ENCODE peak calls at places on chromosomes 2 and 18, in five cellular contexts. M is GM12878, Z is PC-3, Q is heart right ventricle, C is RWPE1. J is an unnamed sample.

GRCh38 chr18:40925071-40925541 is 1029.9 kb upstream of the PIK3C3 start:
- DNase-seq in M (no peak), Z (no peak), Q (no peak), C (no peak), J (no peak)

GRCh38 chr2:157476915-157477709 is 33.2 kb upstream of the CYTIP start:
- DNase-seq in M (no peak), Z (peak; percentile 16), Q (no peak), C (no peak), J (no peak)

GRCh38 chr2:239286901-239287300 is 113.9 kb downstream of the HDAC4 start:
- DNase-seq in M (no peak), Z (no peak), Q (no peak), C (no peak), J (peak; percentile 22)

GRCh38 chr2:167212054-167212648 is 323.9 kb downstream of the XIRP2 start:
- DNase-seq in M (no peak), Z (peak; percentile 90), Q (peak; percentile 48), C (peak; percentile 38), J (peak; percentile 38)

GRCh38 chr2:239375278-239376061 is 25.4 kb downstream of the HDAC4 start:
- DNase-seq in M (no peak), Z (peak; percentile 11), Q (no peak), C (no peak), J (no peak)

GRCh38 chr2:23532311-23533013 is 147.5 kb downstream of the KLHL29 start:
- DNase-seq in M (peak; percentile 4), Z (no peak), Q (no peak), C (no peak), J (no peak)

GRCh38 chr2:204507636-204508035 is 37.6 kb upstream of the PARD3B start:
- DNase-seq in M (no peak), Z (no peak), Q (no peak), C (no peak), J (no peak)

GRCh38 chr2:105789745-105790466 is 45.2 kb downstream of the NCK2 start:
- DNase-seq in M (peak; percentile 74), Z (peak; percentile 36), Q (peak; percentile 55), C (peak; percentile 73), J (no peak)

GRCh38 chr2:54680397-54681032 is 42.9 kb upstream of the EML6 start:
- DNase-seq in M (peak; percentile 77), Z (peak; percentile 46), Q (no peak), C (no peak), J (no peak)

GRCh38 chr2:186422226-186422625 is 63.8 kb upstream of the ZC3H15 start:
- DNase-seq in M (no peak), Z (peak; percentile 93), Q (peak; percentile 11), C (peak; percentile 74), J (peak; percentile 8)

GRCh38 chr2:231176061-231176460 is 22.4 kb upstream of the ARMC9 start:
- DNase-seq in M (no peak), Z (no peak), Q (no peak), C (no peak), J (no peak)

GRCh38 chr2:235642446-235643107 is 148.7 kb downstream of the AGAP1 start:
- DNase-seq in M (no peak), Z (no peak), Q (peak; percentile 33), C (peak; percentile 7), J (no peak)

GRCh38 chr2:9525266-9525665 is 30.4 kb downstream of the ADAM17 start:
- DNase-seq in M (no peak), Z (no peak), Q (no peak), C (no peak), J (no peak)

GRCh38 chr2:8418721-8419120 is 263.1 kb upstream of the ID2 start:
- DNase-seq in M (no peak), Z (no peak), Q (no peak), C (no peak), J (no peak)

GRCh38 chr18:6557470-6558245 is 142.9 kb upstream of the L3MBTL4 start:
- DNase-seq in M (no peak), Z (no peak), Q (no peak), C (no peak), J (no peak)

GRCh38 chr18:5500158-5500939 is 43.4 kb downstream of the EPB41L3 start:
- DNase-seq in M (no peak), Z (no peak), Q (no peak), C (no peak), J (no peak)

GRCh38 chr2:226631671-226632070 is 167.9 kb downstream of the IRS1 start:
- DNase-seq in M (no peak), Z (no peak), Q (no peak), C (no peak), J (no peak)

GRCh38 chr2:230969673-230970015 is 26.3 kb upstream of the SPATA3 start:
- DNase-seq in M (no peak), Z (no peak), Q (no peak), C (no peak), J (no peak)

GRCh38 chr2:45452866-45453265 is 158.2 kb downstream of the SRBD1 start:
- DNase-seq in M (no peak), Z (no peak), Q (peak; percentile 36), C (no peak), J (no peak)

GRCh38 chr2:45007961-45008295 is 1.3 kb downstream of the SIX2 start:
- DNase-seq in M (no peak), Z (no peak), Q (no peak), C (no peak), J (no peak)

GRCh38 chr2:195573314-195573713 is 83.7 kb upstream of the SLC39A10 start:
- DNase-seq in M (no peak), Z (no peak), Q (no peak), C (no peak), J (no peak)

GRCh38 chr2:204018717-204019116 is 82.2 kb downstream of the ICOS start:
- DNase-seq in M (no peak), Z (no peak), Q (no peak), C (no peak), J (no peak)

GRCh38 chr2:81481994-81482368 is 1177.4 kb upstream of the LRRTM1 start:
- DNase-seq in M (no peak), Z (no peak), Q (no peak), C (no peak), J (no peak)

GRCh38 chr2:168456526-168457176 is 579 bp downstream of the CERS6 start:
- DNase-seq in M (no peak), Z (peak; percentile 33), Q (peak; percentile 14), C (peak; percentile 55), J (peak; percentile 63)

GRCh38 chr2:201432551-201433388 is 18.5 kb downstream of the TRAK2 start:
- DNase-seq in M (no peak), Z (no peak), Q (peak; percentile 31), C (no peak), J (no peak)

GRCh38 chr2:176584333-176584732 is 315.1 kb downstream of the MTX2 start:
- DNase-seq in M (no peak), Z (peak; percentile 78), Q (no peak), C (peak; percentile 9), J (no peak)

GRCh38 chr18:10739152-10739551 is 213.3 kb downstream of the NAPG start:
- DNase-seq in M (no peak), Z (peak; percentile 53), Q (no peak), C (peak; percentile 3), J (no peak)

GRCh38 chr2:42046819-42047487 is 868 bp upstream of the PKDCC start:
- DNase-seq in M (no peak), Z (no peak), Q (no peak), C (no peak), J (no peak)

GRCh38 chr2:80231421-80231820 is 73.1 kb downstream of the LRRTM1 start:
- DNase-seq in M (no peak), Z (no peak), Q (no peak), C (no peak), J (no peak)
- H3K27ac ChIP-seq in M (no peak overlapping the region), Z (no peak overlapping the region), Q (no peak overlapping the region), C (no peak overlapping the region), J (no peak overlapping the region)

DNA sequence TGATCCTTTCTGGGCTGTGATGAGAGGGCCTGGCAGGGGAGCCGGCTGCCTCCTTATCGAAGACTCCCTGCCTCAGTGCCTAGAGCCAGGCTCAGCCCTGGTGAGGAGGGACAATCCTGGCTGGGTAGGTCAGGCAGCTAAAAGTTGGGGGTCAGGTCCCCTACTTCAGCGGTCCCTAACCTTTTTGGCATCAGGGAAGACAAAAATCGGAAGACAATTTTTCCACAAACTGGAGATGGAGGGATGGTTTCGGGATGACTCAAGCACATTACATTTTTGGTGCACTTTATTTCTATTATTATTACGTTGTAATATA is 53.1 kb downstream of the HS1BP3 start:
- DNase-seq in M (no peak), Z (no peak), Q (no peak), C (no peak), J (no peak)
- H3K27ac ChIP-seq in M (no peak overlapping the region), Z (no peak overlapping the region), Q (peak overlapping the region; percentile 83), C (no peak overlapping the region), J (peak overlapping the region; percentile 14)

GRCh38 chr18:26225022-26225693 is 1.1 kb upstream of the TAF4B start:
- DNase-seq in M (no peak), Z (no peak), Q (no peak), C (no peak), J (no peak)

GRCh38 chr18:26228562-26229260 is 2.5 kb downstream of the TAF4B start:
- DNase-seq in M (no peak), Z (peak; percentile 9), Q (no peak), C (no peak), J (no peak)

GRCh38 chr18:26227051-26227672 is 917 bp downstream of the TAF4B start:
- DNase-seq in M (no peak), Z (peak; percentile 21), Q (peak; percentile 5), C (no peak), J (peak; percentile 4)

GRCh38 chr18:26226229-26227050 is at the start of gene TAF4B:
- DNase-seq in M (peak; percentile 68), Z (peak; percentile 95), Q (peak; percentile 92), C (peak; percentile 94), J (peak; percentile 89)

GRCh38 chr18:26225915-26226228 is 373 bp upstream of the TAF4B start:
- DNase-seq in M (no peak), Z (no peak), Q (no peak), C (no peak), J (no peak)
- H3K27ac ChIP-seq in M (peak overlapping the region; percentile 54), Z (no peak overlapping the region), Q (peak overlapping the region; percentile 24), C (peak overlapping the region; percentile 72), J (peak overlapping the region; percentile 54)

GRCh38 chr18:61992923-61993322 is 100.1 kb upstream of the RNF152 start:
- DNase-seq in M (no peak), Z (peak; percentile 60), Q (no peak), C (no peak), J (no peak)
- H3K27ac ChIP-seq in M (no peak overlapping the region), Z (peak overlapping the region; percentile 70), Q (no peak overlapping the region), C (no peak overlapping the region), J (no peak overlapping the region)

J was measured in dorsolateral prefrontal cortex.